ENCODE peak calls at places on chromosomes 6 and 20, in six cellular contexts. B is GM13977, K is heart left ventricle, G is endothelial cell of umbilical vein, U is GM10248, Q is upper lobe of left lung. D is an unnamed sample.

GRCh38 chr6:125983246-125983945 is 2.9 kb upstream of the TRMT11 start:
- DNase-seq in B (no peak), K (no peak), G (peak), U (no peak), Q (no peak), D (no peak)

GRCh38 chr6:5125152-5126006 is 40.2 kb downstream of the PPP1R3G start:
- DNase-seq in B (no peak), K (no peak), G (no peak), U (no peak), Q (no peak), D (no peak)

GRCh38 chr6:12450446-12450845 is 160.3 kb downstream of the EDN1 start:
- DNase-seq in B (no peak), K (no peak), G (no peak), U (no peak), Q (no peak), D (no peak)

GRCh38 chr20:63047946-63048345 is 41.2 kb upstream of the BHLHE23 start:
- DNase-seq in B (no peak), K (no peak), G (no peak), U (no peak), Q (no peak), D (no peak)

GRCh38 chr6:45843848-45844521 is 171.7 kb downstream of the CLIC5 start:
- DNase-seq in B (no peak), K (no peak), G (no peak), U (no peak), Q (no peak), D (no peak)

GRCh38 chr20:63972312-63973159 is 2.8 kb upstream of the ZNF512B start:
- DNase-seq in B (no peak), K (peak), G (peak), U (no peak), Q (no peak), D (no peak)

GRCh38 chr6:53154071-53154470 is 5.4 kb upstream of the GCM1 start:
- DNase-seq in B (no peak), K (no peak), G (no peak), U (no peak), Q (no peak), D (no peak)

GRCh38 chr6:105838156-105838555 is 248.0 kb upstream of the PRDM1 start:
- DNase-seq in B (no peak), K (peak), G (no peak), U (no peak), Q (no peak), D (no peak)

GRCh38 chr20:4813076-4813838 is 91.5 kb downstream of the PRND start:
- DNase-seq in B (peak), K (peak), G (peak), U (peak), Q (peak), D (peak)

GRCh38 chr20:41889125-41889870 is 271.1 kb upstream of the CHD6 start:
- DNase-seq in B (no peak), K (no peak), G (no peak), U (no peak), Q (no peak), D (no peak)
- TF ChIP-seq CTCF in B (peak), K (peak), G (no peak), U (peak), Q (no peak), D (no peak)

GRCh38 chr6:116298968-116299367 is 19.2 kb upstream of the TSPYL1 start:
- DNase-seq in B (no peak), K (no peak), G (no peak), U (no peak), Q (no peak), D (no peak)
- TF ChIP-seq CTCF in B (no peak), K (no peak), G (no peak), U (no peak), Q (no peak), D (no peak)

DNA sequence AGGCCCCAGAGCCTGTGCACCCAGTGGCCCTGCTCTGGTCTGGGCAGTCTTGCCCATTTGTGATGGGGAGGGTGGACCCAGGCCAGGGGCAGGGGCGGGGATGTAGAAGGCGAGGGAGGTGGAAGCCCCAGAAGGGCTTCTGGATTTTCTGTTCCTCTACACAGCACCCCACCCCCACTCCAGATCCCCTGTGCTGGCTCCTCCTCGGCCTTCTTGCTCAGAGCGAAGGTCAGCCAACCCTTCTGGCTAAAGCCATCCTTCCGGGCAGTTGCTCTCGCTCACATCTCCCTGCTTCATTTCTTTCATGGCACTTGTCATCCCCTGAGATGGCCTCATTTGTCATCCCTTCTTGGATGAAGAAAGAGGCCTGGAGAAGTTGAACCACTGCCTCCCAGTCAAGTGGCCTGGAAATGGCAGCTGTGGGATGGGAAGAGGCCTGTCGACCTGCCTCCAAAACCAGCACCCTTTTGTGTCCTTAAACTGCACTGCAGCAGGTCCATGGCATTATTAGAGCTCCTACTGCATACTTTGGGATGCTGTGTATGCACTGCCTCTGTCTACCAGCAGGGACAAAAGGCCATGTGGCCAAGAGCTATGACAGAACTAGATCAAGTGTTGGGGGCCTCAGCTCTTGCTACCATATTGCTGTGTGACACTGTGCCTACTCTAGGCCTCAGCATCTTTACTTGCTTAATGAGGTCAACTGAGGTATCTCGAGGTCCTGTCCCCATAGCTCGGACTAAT is 19.9 kb downstream of the PEDS1 start:
- DNase-seq in B (no peak), K (no peak), G (no peak), U (no peak), Q (no peak), D (no peak)
- TF ChIP-seq CTCF in B (no peak), K (no peak), G (peak), U (no peak), Q (no peak), D (no peak)

GRCh38 chr6:130132286-130132701 is 90.5 kb downstream of the SAMD3 start:
- DNase-seq in B (peak), K (no peak), G (no peak), U (peak), Q (no peak), D (peak)

GRCh38 chr6:130138116-130138908 is 84.4 kb downstream of the SAMD3 start:
- DNase-seq in B (no peak), K (no peak), G (no peak), U (peak), Q (no peak), D (peak)

GRCh38 chr6:130138909-130139242 is 83.9 kb downstream of the SAMD3 start:
- DNase-seq in B (no peak), K (no peak), G (no peak), U (no peak), Q (no peak), D (no peak)

GRCh38 chr6:130136803-130137202 is 85.9 kb downstream of the SAMD3 start:
- DNase-seq in B (no peak), K (no peak), G (no peak), U (no peak), Q (no peak), D (no peak)

DNA sequence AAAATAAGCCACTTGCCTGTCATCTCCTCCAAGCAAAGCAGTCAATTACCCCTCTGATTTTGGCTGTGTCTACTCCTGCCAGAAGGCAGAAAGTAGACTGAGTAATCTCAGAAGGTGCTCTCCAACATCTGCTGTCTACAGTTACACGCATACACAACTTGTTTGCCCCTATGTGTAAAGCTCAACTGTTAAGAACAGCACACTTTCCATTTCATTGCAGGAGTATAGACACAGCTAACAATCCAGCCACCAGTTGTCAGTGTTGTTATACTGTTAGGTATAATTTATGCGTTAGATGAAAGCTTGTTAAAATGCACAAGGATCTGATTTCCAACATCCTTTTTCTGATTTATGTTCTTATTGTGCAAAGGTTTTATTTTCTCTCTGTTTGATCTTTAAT is 88.2 kb downstream of the SAMD3 start:
- DNase-seq in B (no peak), K (no peak), G (no peak), U (no peak), Q (no peak), D (no peak)
- TF ChIP-seq CTCF in B (no peak), K (no peak), G (no peak), U (no peak), Q (no peak), D (no peak)

D was measured in GM13976.